ENCODE peak calls at places on chromosome 22, in eight cellular contexts. G is IMR-90, R is thyroid gland, W is prostate gland, F is K562, V is heart left ventricle, T is adrenal gland, S is HCT116. L is an unnamed sample.
A peak's percentile ranks its signal among the peaks of the same experiment; 100 is the strongest.

GRCh38 chr22:37356922-37357321 is 70.4 kb downstream of the ELFN2 start:
- DNase-seq in G (no peak), R (no peak), W (no peak), F (no peak), V (no peak), T (no peak), S (no peak), L (no peak)

GRCh38 chr22:37802310-37803194 is 5.2 kb upstream of the GCAT start:
- DNase-seq in G (peak; percentile 39), R (peak; percentile 77), W (no peak), F (peak; percentile 70), V (peak; percentile 73), T (peak; percentile 64), S (no peak), L (peak; percentile 60)

GRCh38 chr22:33789690-33790253 is 130.5 kb downstream of the LARGE1 start:
- DNase-seq in G (no peak), R (no peak), W (no peak), F (no peak), V (no peak), T (no peak), S (no peak), L (no peak)

GRCh38 chr22:21026783-21027692 is 5.3 kb downstream of the SLC7A4 start:
- DNase-seq in G (peak; percentile 68), R (peak; percentile 84), W (peak; percentile 49), F (no peak), V (no peak), T (no peak), S (no peak), L (no peak)

GRCh38 chr22:46803031-46803880 is 40.8 kb downstream of the TBC1D22A start:
- DNase-seq in G (no peak), R (peak; percentile 56), W (no peak), F (peak; percentile 73), V (peak; percentile 49), T (peak; percentile 39), S (peak; percentile 32), L (peak; percentile 72)

GRCh38 chr22:37259540-37260029 is 15.5 kb upstream of the RAC2 start:
- DNase-seq in G (peak; percentile 61), R (no peak), W (no peak), F (peak; percentile 68), V (no peak), T (peak; percentile 12), S (peak; percentile 54), L (no peak)

GRCh38 chr22:24894220-24894975 is 52.1 kb downstream of the LHFPL7 start:
- DNase-seq in G (peak; percentile 68), R (peak; percentile 97), W (peak; percentile 96), F (peak; percentile 22), V (peak; percentile 80), T (peak; percentile 92), S (peak; percentile 89), L (peak; percentile 95)

GRCh38 chr22:27438271-27438980 is 363.1 kb downstream of the MN1 start:
- DNase-seq in G (peak; percentile 9), R (peak; percentile 54), W (peak; percentile 25), F (no peak), V (no peak), T (peak; percentile 19), S (no peak), L (peak; percentile 73)

GRCh38 chr22:37388538-37388937 is 38.7 kb downstream of the ELFN2 start:
- DNase-seq in G (no peak), R (no peak), W (no peak), F (no peak), V (no peak), T (no peak), S (no peak), L (no peak)

GRCh38 chr22:42473484-42474193 is 41.4 kb upstream of the NFAM1 start:
- DNase-seq in G (peak; percentile 63), R (no peak), W (peak; percentile 41), F (peak; percentile 60), V (no peak), T (peak; percentile 13), S (peak; percentile 73), L (no peak)

GRCh38 chr22:28435271-28435825 is 244.3 kb downstream of the TTC28 start:
- DNase-seq in G (no peak), R (peak; percentile 59), W (peak; percentile 83), F (no peak), V (peak; percentile 46), T (peak; percentile 14), S (no peak), L (peak; percentile 78)

GRCh38 chr22:42764895-42765363 is 44.3 kb upstream of the A4GALT start:
- DNase-seq in G (no peak), R (no peak), W (no peak), F (no peak), V (no peak), T (no peak), S (no peak), L (no peak)

GRCh38 chr22:38298312-38299000 is 18.8 kb downstream of the CSNK1E start:
- DNase-seq in G (peak; percentile 88), R (no peak), W (no peak), F (no peak), V (no peak), T (peak; percentile 83), S (peak; percentile 58), L (no peak)

GRCh38 chr22:21032037-21032842 is at the start of gene SLC7A4:
- DNase-seq in G (no peak), R (no peak), W (no peak), F (no peak), V (no peak), T (peak; percentile 42), S (no peak), L (peak; percentile 27)

GRCh38 chr22:38305481-38306448 is 11.5 kb downstream of the CSNK1E start:
- DNase-seq in G (peak; percentile 54), R (peak; percentile 40), W (no peak), F (peak; percentile 41), V (no peak), T (no peak), S (no peak), L (no peak)

DNA sequence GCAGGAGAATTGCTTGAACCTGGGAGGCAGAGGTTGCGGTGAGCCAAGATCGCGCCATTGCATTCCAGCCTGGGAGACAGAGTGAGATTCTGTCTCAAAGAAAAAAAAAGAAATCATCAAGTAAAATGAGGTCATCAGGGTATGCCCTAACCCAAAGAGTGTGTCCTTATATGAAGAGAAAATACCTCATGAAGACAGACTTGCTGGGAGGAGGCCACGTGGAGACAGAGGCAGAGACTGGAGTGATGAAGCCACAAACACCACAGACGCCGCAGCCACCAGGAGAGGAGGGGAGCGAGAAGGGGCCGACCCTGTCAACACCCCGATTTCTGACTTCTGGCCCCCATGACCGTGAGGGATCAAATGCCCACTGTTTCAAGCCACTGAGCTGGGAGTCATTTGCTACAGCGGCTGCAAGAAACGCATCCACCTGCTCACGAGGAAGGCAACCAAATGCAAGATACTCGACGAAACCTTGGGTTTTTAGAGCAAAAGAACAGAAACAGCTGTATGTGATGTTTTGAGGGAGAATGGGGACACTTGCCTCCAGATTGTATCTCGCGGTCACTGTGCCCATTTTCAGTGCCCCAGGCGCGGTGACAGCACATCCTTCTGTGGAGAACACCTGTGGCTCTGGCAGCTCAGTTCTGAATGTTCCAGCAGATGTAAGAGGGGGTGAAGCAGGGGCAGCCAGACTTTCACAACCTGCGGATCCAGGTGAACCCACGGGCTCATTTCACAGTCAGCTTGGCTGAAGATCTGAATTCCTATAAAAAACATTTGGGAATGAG is 1317.2 kb downstream of the TBC1D22A start:
- DNase-seq in G (no peak), R (no peak), W (no peak), F (no peak), V (no peak), T (no peak), S (no peak), L (no peak)
- H3K4me3 ChIP-seq in G (no peak overlapping the region), R (no peak overlapping the region), W (no peak overlapping the region), F (no peak overlapping the region), V (no peak overlapping the region), T (no peak overlapping the region), S (no peak overlapping the region), L (no peak overlapping the region)

GRCh38 chr22:50242406-50242949 is 2.3 kb downstream of the TUBGCP6 start:
- DNase-seq in G (no peak), R (no peak), W (no peak), F (no peak), V (no peak), T (no peak), S (no peak), L (no peak)
- TF ChIP-seq CTCF in G (no peak), R (no peak), W (no peak), F (no peak), V (no peak), T (no peak), S (no peak), L (no peak)

DNA sequence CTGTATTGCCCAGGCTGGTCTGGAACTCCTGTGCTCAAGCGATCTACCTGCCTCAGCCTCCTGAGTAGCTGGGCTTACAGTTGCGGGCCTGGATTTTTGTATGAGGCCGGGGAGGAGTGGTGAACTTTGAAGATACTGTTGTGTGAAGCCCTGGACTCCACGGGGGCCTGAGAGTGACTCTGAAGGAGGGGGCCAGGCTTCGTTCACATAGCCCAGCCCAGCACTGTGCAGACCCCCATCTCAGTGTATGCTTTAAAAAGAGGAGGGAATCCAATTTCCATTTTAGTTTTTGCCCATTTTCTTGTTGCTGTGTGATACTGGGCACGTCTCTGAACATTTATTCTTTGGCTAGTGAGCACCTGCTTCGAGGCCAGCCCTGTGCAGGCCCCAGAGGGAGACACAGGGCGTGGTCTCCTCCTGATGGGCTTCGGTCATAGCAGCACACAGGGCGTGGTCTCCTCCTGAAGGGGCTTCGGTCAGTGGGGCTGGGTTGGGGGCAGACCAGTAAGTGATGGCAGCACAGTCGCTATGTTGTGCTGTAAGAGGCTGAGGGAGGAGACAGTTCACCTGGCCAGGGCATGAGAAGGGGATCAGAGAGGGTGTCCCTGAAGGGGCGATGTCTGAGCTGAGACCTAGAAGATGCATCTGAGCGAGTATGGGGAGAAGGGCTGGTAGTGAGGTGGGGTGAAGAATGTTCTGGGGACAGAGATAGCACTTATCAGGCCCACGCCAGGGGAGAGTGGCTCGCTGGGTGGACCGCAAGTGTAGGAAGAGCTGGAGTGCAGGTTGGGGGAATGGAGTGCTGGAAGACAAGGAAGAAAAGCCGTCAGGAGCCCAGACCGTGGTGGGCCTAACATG is 14.0 kb downstream of the SAMM50 start:
- DNase-seq in G (no peak), R (no peak), W (no peak), F (peak; percentile 87), V (no peak), T (no peak), S (no peak), L (no peak)
- TF ChIP-seq POLR2A in G (no peak), R (no peak), W (no peak), F (no peak), V (no peak), T (no peak), S (no peak), L (no peak)

GRCh38 chr22:31096637-31097274 is 10.6 kb downstream of the SELENOM start:
- DNase-seq in G (no peak), R (no peak), W (no peak), F (no peak), V (peak; percentile 14), T (no peak), S (no peak), L (no peak)

GRCh38 chr22:31095637-31096249 is 11.6 kb downstream of the SELENOM start:
- DNase-seq in G (no peak), R (no peak), W (no peak), F (no peak), V (no peak), T (no peak), S (no peak), L (no peak)

GRCh38 chr22:31093956-31094622 is 13.0 kb downstream of the SMTN start:
- DNase-seq in G (no peak), R (peak; percentile 50), W (no peak), F (no peak), V (no peak), T (no peak), S (no peak), L (peak; percentile 51)

GRCh38 chr22:31093090-31093850 is 12.2 kb downstream of the SMTN start:
- DNase-seq in G (no peak), R (peak; percentile 73), W (no peak), F (no peak), V (peak; percentile 82), T (no peak), S (no peak), L (peak; percentile 77)

GRCh38 chr22:31094741-31095140 is 12.6 kb downstream of the SELENOM start:
- DNase-seq in G (no peak), R (no peak), W (no peak), F (no peak), V (no peak), T (no peak), S (no peak), L (no peak)
- H3K4me3 ChIP-seq in G (no peak overlapping the region), R (no peak overlapping the region), W (no peak overlapping the region), F (no peak overlapping the region), V (no peak overlapping the region), T (no peak overlapping the region), S (no peak overlapping the region), L (no peak overlapping the region)